ENCODE peak calls at places on chromosomes 4 and X, in seven cellular contexts. P, O, W, V, I, L and C are unnamed samples.
A peak's percentile ranks its signal among the peaks of the same experiment; 100 is the strongest.

GRCh38 chr4:102411416-102411815 is 66.1 kb upstream of the SLC39A8 start:
- DNase-seq in P (no peak), O (no peak), W (no peak), V (no peak), I (no peak), L (no peak), C (no peak)

GRCh38 chr4:81912420-81912819 is 440.7 kb upstream of the RASGEF1B start:
- DNase-seq in P (no peak), O (no peak), W (no peak), V (no peak), I (no peak), L (no peak), C (no peak)

GRCh38 chrX:2703991-2704369 is 12.9 kb downstream of the CD99 start:
- DNase-seq in P (no peak), O (no peak), W (no peak), V (no peak), I (no peak), L (peak; percentile 30), C (no peak)

GRCh38 chr4:7192252-7193039 is at the start of gene SORCS2:
- DNase-seq in P (peak; percentile 22), O (peak; percentile 55), W (peak; percentile 71), V (peak; percentile 89), I (peak; percentile 94), L (peak; percentile 70), C (peak; percentile 90)

GRCh38 chr4:111943796-111944203 is 201.5 kb upstream of the FAM241A start:
- DNase-seq in P (no peak), O (peak; percentile 24), W (no peak), V (peak; percentile 74), I (peak; percentile 88), L (peak; percentile 81), C (peak; percentile 73)

GRCh38 chr4:123102897-123103489 is 180.6 kb upstream of the NUDT6 start:
- DNase-seq in P (no peak), O (no peak), W (no peak), V (peak; percentile 50), I (peak; percentile 52), L (peak; percentile 60), C (peak; percentile 50)

GRCh38 chrX:71253253-71254091 is 468 bp downstream of the ZMYM3 start:
- DNase-seq in P (peak; percentile 18), O (peak; percentile 51), W (peak; percentile 41), V (peak; percentile 72), I (peak; percentile 57), L (peak; percentile 60), C (peak; percentile 48)

GRCh38 chr4:40196724-40197281 is at the start of gene RHOH:
- DNase-seq in P (peak; percentile 52), O (peak; percentile 57), W (peak; percentile 70), V (no peak), I (no peak), L (peak; percentile 60), C (no peak)

GRCh38 chr4:4461850-4462249 is 74.9 kb downstream of the NSG1 start:
- DNase-seq in P (no peak), O (no peak), W (peak; percentile 28), V (no peak), I (no peak), L (no peak), C (no peak)

GRCh38 chr4:10283761-10284160 is 167.2 kb upstream of the WDR1 start:
- DNase-seq in P (no peak), O (no peak), W (no peak), V (no peak), I (no peak), L (no peak), C (no peak)

GRCh38 chrX:49071877-49072711 is 1.7 kb downstream of the PRAF2 start:
- DNase-seq in P (no peak), O (no peak), W (no peak), V (peak; percentile 64), I (no peak), L (peak; percentile 48), C (peak; percentile 91)

GRCh38 chr4:87024181-87024580 is 89.4 kb downstream of the AFF1 start:
- DNase-seq in P (no peak), O (no peak), W (no peak), V (no peak), I (no peak), L (no peak), C (peak; percentile 37)

GRCh38 chr4:184248216-184248615 is 30.5 kb upstream of the ENPP6 start:
- DNase-seq in P (no peak), O (no peak), W (no peak), V (no peak), I (no peak), L (no peak), C (no peak)

GRCh38 chrX:50838820-50839600 is 25.0 kb upstream of the SHROOM4 start:
- DNase-seq in P (no peak), O (no peak), W (no peak), V (peak; percentile 16), I (no peak), L (no peak), C (peak; percentile 52)

GRCh38 chrX:47936224-47936939 is 67.4 kb downstream of the ZNF182 start:
- DNase-seq in P (no peak), O (peak; percentile 62), W (no peak), V (peak; percentile 5), I (no peak), L (peak; percentile 47), C (peak; percentile 49)

GRCh38 chr4:2390780-2391490 is 27.5 kb downstream of the ZFYVE28 start:
- DNase-seq in P (no peak), O (no peak), W (no peak), V (no peak), I (no peak), L (no peak), C (no peak)

GRCh38 chrX:30888526-30889146 is 418 bp downstream of the TAB3 start:
- DNase-seq in P (no peak), O (peak; percentile 60), W (peak; percentile 29), V (peak; percentile 37), I (peak; percentile 56), L (no peak), C (peak; percentile 51)

GRCh38 chr4:26217961-26218676 is 102.7 kb upstream of the RBPJ start:
- DNase-seq in P (no peak), O (peak; percentile 36), W (no peak), V (no peak), I (no peak), L (peak; percentile 41), C (no peak)

GRCh38 chr4:150381671-150382427 is 200.1 kb upstream of the MAB21L2 start:
- DNase-seq in P (no peak), O (no peak), W (no peak), V (no peak), I (no peak), L (peak; percentile 57), C (peak; percentile 22)

GRCh38 chrX:68631331-68631730 is 16.1 kb upstream of the STARD8 start:
- DNase-seq in P (no peak), O (no peak), W (no peak), V (no peak), I (no peak), L (no peak), C (no peak)

GRCh38 chr4:109052699-109053656 is 249.5 kb downstream of the COL25A1 start:
- DNase-seq in P (no peak), O (no peak), W (no peak), V (no peak), I (no peak), L (no peak), C (no peak)

GRCh38 chrX:53287493-53288138 is 6.2 kb upstream of the IQSEC2 start:
- DNase-seq in P (peak; percentile 38), O (peak; percentile 14), W (peak; percentile 14), V (no peak), I (no peak), L (no peak), C (peak; percentile 4)

GRCh38 chr4:169630069-169630468 is 9.7 kb downstream of the CLCN3 start:
- DNase-seq in P (no peak), O (no peak), W (no peak), V (no peak), I (no peak), L (no peak), C (no peak)

GRCh38 chr4:127525585-127525984 is 107.2 kb upstream of the INTU start:
- DNase-seq in P (no peak), O (no peak), W (no peak), V (no peak), I (peak; percentile 20), L (peak; percentile 79), C (peak; percentile 24)

GRCh38 chr4:169975131-169975836 is 50.9 kb downstream of the MFAP3L start:
- DNase-seq in P (no peak), O (no peak), W (no peak), V (no peak), I (no peak), L (no peak), C (no peak)

GRCh38 chr4:78512357-78512920 is 39.1 kb upstream of the ANXA3 start:
- DNase-seq in P (no peak), O (no peak), W (no peak), V (no peak), I (no peak), L (no peak), C (peak; percentile 59)

GRCh38 chr4:78018271-78019049 is 38.7 kb upstream of the FRAS1 start:
- DNase-seq in P (no peak), O (no peak), W (no peak), V (no peak), I (no peak), L (no peak), C (peak; percentile 27)

GRCh38 chrX:63784902-63785692 is at the start of gene ARHGEF9:
- DNase-seq in P (peak; percentile 1), O (peak; percentile 14), W (peak; percentile 1), V (peak; percentile 56), I (no peak), L (peak; percentile 78), C (peak; percentile 73)

GRCh38 chr4:89558147-89558546 is 250.5 kb upstream of the GPRIN3 start:
- DNase-seq in P (no peak), O (no peak), W (no peak), V (no peak), I (no peak), L (peak; percentile 71), C (peak; percentile 19)